ENCODE peak calls at places on chromosomes 11 and 22, in ten cellular contexts. One of them, this sample, is unnamed.

GRCh38 chr11:2668876-2669275 is 30.9 kb downstream of the KCNQ1OT1 start:
- DNase-seq in T-helper 17 cell: no peak
- DNase-seq in stimulated activated CD4-positive, alpha-beta T cell treated with anti-CD3 and anti-CD28 coated beads, Interleukin-2, amount 100 ng/mL, for 48 hours: no peak
- DNase-seq in AML-193: no peak
- DNase-seq in activated CD4-positive, alpha-beta T cell treated with anti-CD3 and anti-CD28 coated beads for 24 hours: no peak
- DNase-seq in lower leg skin: no peak
- DNase-seq in stimulated activated CD8-positive, alpha-beta memory T cell treated with anti-CD3 and anti-CD28 coated beads, Interleukin-4, amount 100 ng/mL, for 24 hours: no peak
- DNase-seq in activated T-helper 1 cell treated with Interleukin-2 at 50 U/mL for 16 hours: no peak
- DNase-seq in endothelial cell: no peak
- DNase-seq in GM23248: no peak
- DNase-seq in this sample: no peak

GRCh38 chr11:62504158-62504973 is 42.2 kb downstream of the AHNAK start:
- DNase-seq in T-helper 17 cell: no peak
- DNase-seq in stimulated activated CD4-positive, alpha-beta T cell treated with anti-CD3 and anti-CD28 coated beads, Interleukin-2, amount 100 ng/mL, for 48 hours: no peak
- DNase-seq in AML-193: no peak
- DNase-seq in activated CD4-positive, alpha-beta T cell treated with anti-CD3 and anti-CD28 coated beads for 24 hours: no peak
- DNase-seq in lower leg skin: no peak
- DNase-seq in stimulated activated CD8-positive, alpha-beta memory T cell treated with anti-CD3 and anti-CD28 coated beads, Interleukin-4, amount 100 ng/mL, for 24 hours: no peak
- DNase-seq in activated T-helper 1 cell treated with Interleukin-2 at 50 U/mL for 16 hours: no peak
- DNase-seq in endothelial cell: no peak
- DNase-seq in GM23248: no peak
- DNase-seq in this sample: no peak

GRCh38 chr22:32650553-32651345 is 150.8 kb upstream of the TIMP3 start:
- DNase-seq in T-helper 17 cell: no peak
- DNase-seq in stimulated activated CD4-positive, alpha-beta T cell treated with anti-CD3 and anti-CD28 coated beads, Interleukin-2, amount 100 ng/mL, for 48 hours: no peak
- DNase-seq in AML-193: no peak
- DNase-seq in activated CD4-positive, alpha-beta T cell treated with anti-CD3 and anti-CD28 coated beads for 24 hours: no peak
- DNase-seq in lower leg skin: no peak
- DNase-seq in stimulated activated CD8-positive, alpha-beta memory T cell treated with anti-CD3 and anti-CD28 coated beads, Interleukin-4, amount 100 ng/mL, for 24 hours: no peak
- DNase-seq in activated T-helper 1 cell treated with Interleukin-2 at 50 U/mL for 16 hours: no peak
- DNase-seq in endothelial cell: no peak
- DNase-seq in GM23248: peak; percentile 94
- DNase-seq in this sample: no peak

GRCh38 chr11:42465613-42466012 is 846.2 kb upstream of the API5 start:
- DNase-seq in T-helper 17 cell: no peak
- DNase-seq in stimulated activated CD4-positive, alpha-beta T cell treated with anti-CD3 and anti-CD28 coated beads, Interleukin-2, amount 100 ng/mL, for 48 hours: no peak
- DNase-seq in AML-193: no peak
- DNase-seq in activated CD4-positive, alpha-beta T cell treated with anti-CD3 and anti-CD28 coated beads for 24 hours: no peak
- DNase-seq in lower leg skin: no peak
- DNase-seq in stimulated activated CD8-positive, alpha-beta memory T cell treated with anti-CD3 and anti-CD28 coated beads, Interleukin-4, amount 100 ng/mL, for 24 hours: no peak
- DNase-seq in activated T-helper 1 cell treated with Interleukin-2 at 50 U/mL for 16 hours: no peak
- DNase-seq in endothelial cell: no peak
- DNase-seq in GM23248: no peak
- DNase-seq in this sample: no peak

GRCh38 chr11:126746443-126746842 is 254.1 kb downstream of the KIRREL3 start:
- DNase-seq in T-helper 17 cell: no peak
- DNase-seq in stimulated activated CD4-positive, alpha-beta T cell treated with anti-CD3 and anti-CD28 coated beads, Interleukin-2, amount 100 ng/mL, for 48 hours: no peak
- DNase-seq in AML-193: no peak
- DNase-seq in activated CD4-positive, alpha-beta T cell treated with anti-CD3 and anti-CD28 coated beads for 24 hours: no peak
- DNase-seq in lower leg skin: no peak
- DNase-seq in stimulated activated CD8-positive, alpha-beta memory T cell treated with anti-CD3 and anti-CD28 coated beads, Interleukin-4, amount 100 ng/mL, for 24 hours: no peak
- DNase-seq in activated T-helper 1 cell treated with Interleukin-2 at 50 U/mL for 16 hours: no peak
- DNase-seq in endothelial cell: no peak
- DNase-seq in GM23248: no peak
- DNase-seq in this sample: no peak

GRCh38 chr22:42519544-42520237 is at the start of gene RRP7A:
- DNase-seq in T-helper 17 cell: peak; percentile 74
- DNase-seq in stimulated activated CD4-positive, alpha-beta T cell treated with anti-CD3 and anti-CD28 coated beads, Interleukin-2, amount 100 ng/mL, for 48 hours: peak; percentile 90
- DNase-seq in AML-193: peak; percentile 43
- DNase-seq in activated CD4-positive, alpha-beta T cell treated with anti-CD3 and anti-CD28 coated beads for 24 hours: peak; percentile 74
- DNase-seq in lower leg skin: peak; percentile 95
- DNase-seq in stimulated activated CD8-positive, alpha-beta memory T cell treated with anti-CD3 and anti-CD28 coated beads, Interleukin-4, amount 100 ng/mL, for 24 hours: peak; percentile 78
- DNase-seq in activated T-helper 1 cell treated with Interleukin-2 at 50 U/mL for 16 hours: peak; percentile 79
- DNase-seq in endothelial cell: peak; percentile 83
- DNase-seq in GM23248: peak; percentile 93
- DNase-seq in this sample: peak; percentile 52

GRCh38 chr11:64000026-64000739 is 13.9 kb downstream of the OTUB1 start:
- DNase-seq in T-helper 17 cell: peak; percentile 70
- DNase-seq in stimulated activated CD4-positive, alpha-beta T cell treated with anti-CD3 and anti-CD28 coated beads, Interleukin-2, amount 100 ng/mL, for 48 hours: peak; percentile 67
- DNase-seq in AML-193: no peak
- DNase-seq in activated CD4-positive, alpha-beta T cell treated with anti-CD3 and anti-CD28 coated beads for 24 hours: peak; percentile 51
- DNase-seq in lower leg skin: peak; percentile 93
- DNase-seq in stimulated activated CD8-positive, alpha-beta memory T cell treated with anti-CD3 and anti-CD28 coated beads, Interleukin-4, amount 100 ng/mL, for 24 hours: peak; percentile 61
- DNase-seq in activated T-helper 1 cell treated with Interleukin-2 at 50 U/mL for 16 hours: peak; percentile 67
- DNase-seq in endothelial cell: peak; percentile 78
- DNase-seq in GM23248: peak; percentile 89
- DNase-seq in this sample: no peak

GRCh38 chr11:14578551-14578956 is 58.4 kb upstream of the PSMA1 start:
- DNase-seq in T-helper 17 cell: peak; percentile 50
- DNase-seq in stimulated activated CD4-positive, alpha-beta T cell treated with anti-CD3 and anti-CD28 coated beads, Interleukin-2, amount 100 ng/mL, for 48 hours: peak; percentile 22
- DNase-seq in AML-193: peak; percentile 94
- DNase-seq in activated CD4-positive, alpha-beta T cell treated with anti-CD3 and anti-CD28 coated beads for 24 hours: peak; percentile 28
- DNase-seq in lower leg skin: no peak
- DNase-seq in stimulated activated CD8-positive, alpha-beta memory T cell treated with anti-CD3 and anti-CD28 coated beads, Interleukin-4, amount 100 ng/mL, for 24 hours: peak; percentile 5
- DNase-seq in activated T-helper 1 cell treated with Interleukin-2 at 50 U/mL for 16 hours: peak; percentile 33
- DNase-seq in endothelial cell: peak; percentile 18
- DNase-seq in GM23248: no peak
- DNase-seq in this sample: no peak

GRCh38 chr22:38788016-38788415 is 5.9 kb downstream of the DNAL4 start:
- DNase-seq in T-helper 17 cell: no peak
- DNase-seq in stimulated activated CD4-positive, alpha-beta T cell treated with anti-CD3 and anti-CD28 coated beads, Interleukin-2, amount 100 ng/mL, for 48 hours: no peak
- DNase-seq in AML-193: no peak
- DNase-seq in activated CD4-positive, alpha-beta T cell treated with anti-CD3 and anti-CD28 coated beads for 24 hours: no peak
- DNase-seq in lower leg skin: no peak
- DNase-seq in stimulated activated CD8-positive, alpha-beta memory T cell treated with anti-CD3 and anti-CD28 coated beads, Interleukin-4, amount 100 ng/mL, for 24 hours: no peak
- DNase-seq in activated T-helper 1 cell treated with Interleukin-2 at 50 U/mL for 16 hours: no peak
- DNase-seq in endothelial cell: no peak
- DNase-seq in GM23248: peak; percentile 39
- DNase-seq in this sample: no peak

GRCh38 chr22:39176067-39176621 is 23.7 kb upstream of the CBX7 start:
- DNase-seq in T-helper 17 cell: no peak
- DNase-seq in stimulated activated CD4-positive, alpha-beta T cell treated with anti-CD3 and anti-CD28 coated beads, Interleukin-2, amount 100 ng/mL, for 48 hours: no peak
- DNase-seq in AML-193: no peak
- DNase-seq in activated CD4-positive, alpha-beta T cell treated with anti-CD3 and anti-CD28 coated beads for 24 hours: no peak
- DNase-seq in lower leg skin: peak; percentile 90
- DNase-seq in stimulated activated CD8-positive, alpha-beta memory T cell treated with anti-CD3 and anti-CD28 coated beads, Interleukin-4, amount 100 ng/mL, for 24 hours: no peak
- DNase-seq in activated T-helper 1 cell treated with Interleukin-2 at 50 U/mL for 16 hours: no peak
- DNase-seq in endothelial cell: peak; percentile 80
- DNase-seq in GM23248: peak; percentile 68
- DNase-seq in this sample: no peak

GRCh38 chr11:122746050-122746478 is 90.5 kb downstream of the UBASH3B start:
- DNase-seq in T-helper 17 cell: peak; percentile 5
- DNase-seq in stimulated activated CD4-positive, alpha-beta T cell treated with anti-CD3 and anti-CD28 coated beads, Interleukin-2, amount 100 ng/mL, for 48 hours: peak; percentile 51
- DNase-seq in AML-193: no peak
- DNase-seq in activated CD4-positive, alpha-beta T cell treated with anti-CD3 and anti-CD28 coated beads for 24 hours: peak; percentile 56
- DNase-seq in lower leg skin: no peak
- DNase-seq in stimulated activated CD8-positive, alpha-beta memory T cell treated with anti-CD3 and anti-CD28 coated beads, Interleukin-4, amount 100 ng/mL, for 24 hours: peak; percentile 26
- DNase-seq in activated T-helper 1 cell treated with Interleukin-2 at 50 U/mL for 16 hours: peak; percentile 22
- DNase-seq in endothelial cell: no peak
- DNase-seq in GM23248: no peak
- DNase-seq in this sample: no peak

GRCh38 chr11:110777765-110778164 is 65.5 kb upstream of the ARHGAP20 start:
- DNase-seq in T-helper 17 cell: no peak
- DNase-seq in stimulated activated CD4-positive, alpha-beta T cell treated with anti-CD3 and anti-CD28 coated beads, Interleukin-2, amount 100 ng/mL, for 48 hours: no peak
- DNase-seq in AML-193: no peak
- DNase-seq in activated CD4-positive, alpha-beta T cell treated with anti-CD3 and anti-CD28 coated beads for 24 hours: no peak
- DNase-seq in lower leg skin: no peak
- DNase-seq in stimulated activated CD8-positive, alpha-beta memory T cell treated with anti-CD3 and anti-CD28 coated beads, Interleukin-4, amount 100 ng/mL, for 24 hours: no peak
- DNase-seq in activated T-helper 1 cell treated with Interleukin-2 at 50 U/mL for 16 hours: no peak
- DNase-seq in endothelial cell: no peak
- DNase-seq in GM23248: peak; percentile 73
- DNase-seq in this sample: no peak

GRCh38 chr11:9821008-9821752 is 157.3 kb downstream of the SWAP70 start:
- DNase-seq in T-helper 17 cell: no peak
- DNase-seq in stimulated activated CD4-positive, alpha-beta T cell treated with anti-CD3 and anti-CD28 coated beads, Interleukin-2, amount 100 ng/mL, for 48 hours: no peak
- DNase-seq in AML-193: no peak
- DNase-seq in activated CD4-positive, alpha-beta T cell treated with anti-CD3 and anti-CD28 coated beads for 24 hours: no peak
- DNase-seq in lower leg skin: no peak
- DNase-seq in stimulated activated CD8-positive, alpha-beta memory T cell treated with anti-CD3 and anti-CD28 coated beads, Interleukin-4, amount 100 ng/mL, for 24 hours: no peak
- DNase-seq in activated T-helper 1 cell treated with Interleukin-2 at 50 U/mL for 16 hours: no peak
- DNase-seq in endothelial cell: no peak
- DNase-seq in GM23248: peak; percentile 36
- DNase-seq in this sample: no peak

GRCh38 chr11:126534141-126534805 is 178.8 kb downstream of the ST3GAL4 start:
- DNase-seq in T-helper 17 cell: no peak
- DNase-seq in stimulated activated CD4-positive, alpha-beta T cell treated with anti-CD3 and anti-CD28 coated beads, Interleukin-2, amount 100 ng/mL, for 48 hours: no peak
- DNase-seq in AML-193: no peak
- DNase-seq in activated CD4-positive, alpha-beta T cell treated with anti-CD3 and anti-CD28 coated beads for 24 hours: no peak
- DNase-seq in lower leg skin: no peak
- DNase-seq in stimulated activated CD8-positive, alpha-beta memory T cell treated with anti-CD3 and anti-CD28 coated beads, Interleukin-4, amount 100 ng/mL, for 24 hours: no peak
- DNase-seq in activated T-helper 1 cell treated with Interleukin-2 at 50 U/mL for 16 hours: no peak
- DNase-seq in endothelial cell: no peak
- DNase-seq in GM23248: no peak
- DNase-seq in this sample: no peak

This sample was measured in NCI-H1048.